ENCODE peak calls at places on chromosome 6, in ten cellular contexts. One of them, this sample, is unnamed.

GRCh38 chr6:19415605-19416326 is 421.4 kb upstream of the ID4 start:
- DNase-seq in renal cortical epithelial cell: peak
- DNase-seq in C1 segment of cervical spinal cord: no peak
- DNase-seq in NCI-H1092: no peak
- DNase-seq in Kasumi-1: no peak
- DNase-seq in mammary epithelial cell: peak
- DNase-seq in stimulated activated naive CD8-positive, alpha-beta T cell treated with anti-CD3 and anti-CD28 coated beads, Interleukin-15, Interleukin-2, amounts not matched to agents 100 U/mL and 50 U/mL, for 24 hours: no peak
- DNase-seq in cerebellar nuclear complex: no peak
- DNase-seq in stimulated activated CD4-positive, alpha-beta T cell treated with anti-CD3 and anti-CD28 coated beads, Interleukin-12 subunit alpha, Interleukin-12 subunit beta, amount 100 ng/mL, for 48 hours: no peak
- DNase-seq in HS-5: peak
- DNase-seq in this sample: no peak

GRCh38 chr6:10759884-10760329 is 12.3 kb downstream of the TMEM14B start:
- DNase-seq in renal cortical epithelial cell: peak
- DNase-seq in C1 segment of cervical spinal cord: no peak
- DNase-seq in NCI-H1092: no peak
- DNase-seq in Kasumi-1: no peak
- DNase-seq in mammary epithelial cell: peak
- DNase-seq in stimulated activated naive CD8-positive, alpha-beta T cell treated with anti-CD3 and anti-CD28 coated beads, Interleukin-15, Interleukin-2, amounts not matched to agents 100 U/mL and 50 U/mL, for 24 hours: no peak
- DNase-seq in cerebellar nuclear complex: no peak
- DNase-seq in stimulated activated CD4-positive, alpha-beta T cell treated with anti-CD3 and anti-CD28 coated beads, Interleukin-12 subunit alpha, Interleukin-12 subunit beta, amount 100 ng/mL, for 48 hours: no peak
- DNase-seq in HS-5: peak
- DNase-seq in this sample: peak

GRCh38 chr6:16849280-16850210 is 88.3 kb upstream of the ATXN1 start:
- DNase-seq in renal cortical epithelial cell: peak
- DNase-seq in C1 segment of cervical spinal cord: no peak
- DNase-seq in NCI-H1092: no peak
- DNase-seq in Kasumi-1: no peak
- DNase-seq in mammary epithelial cell: no peak
- DNase-seq in stimulated activated naive CD8-positive, alpha-beta T cell treated with anti-CD3 and anti-CD28 coated beads, Interleukin-15, Interleukin-2, amounts not matched to agents 100 U/mL and 50 U/mL, for 24 hours: no peak
- DNase-seq in cerebellar nuclear complex: no peak
- DNase-seq in stimulated activated CD4-positive, alpha-beta T cell treated with anti-CD3 and anti-CD28 coated beads, Interleukin-12 subunit alpha, Interleukin-12 subunit beta, amount 100 ng/mL, for 48 hours: no peak
- DNase-seq in HS-5: no peak
- DNase-seq in this sample: no peak

GRCh38 chr6:14061644-14062043 is 55.9 kb upstream of the CD83 start:
- DNase-seq in renal cortical epithelial cell: no peak
- DNase-seq in C1 segment of cervical spinal cord: no peak
- DNase-seq in NCI-H1092: no peak
- DNase-seq in Kasumi-1: no peak
- DNase-seq in mammary epithelial cell: no peak
- DNase-seq in stimulated activated naive CD8-positive, alpha-beta T cell treated with anti-CD3 and anti-CD28 coated beads, Interleukin-15, Interleukin-2, amounts not matched to agents 100 U/mL and 50 U/mL, for 24 hours: no peak
- DNase-seq in cerebellar nuclear complex: no peak
- DNase-seq in stimulated activated CD4-positive, alpha-beta T cell treated with anti-CD3 and anti-CD28 coated beads, Interleukin-12 subunit alpha, Interleukin-12 subunit beta, amount 100 ng/mL, for 48 hours: no peak
- DNase-seq in HS-5: no peak
- DNase-seq in this sample: no peak

GRCh38 chr6:15791401-15792137 is 128.7 kb upstream of the DTNBP1 start:
- DNase-seq in renal cortical epithelial cell: peak
- DNase-seq in C1 segment of cervical spinal cord: no peak
- DNase-seq in NCI-H1092: no peak
- DNase-seq in Kasumi-1: no peak
- DNase-seq in mammary epithelial cell: peak
- DNase-seq in stimulated activated naive CD8-positive, alpha-beta T cell treated with anti-CD3 and anti-CD28 coated beads, Interleukin-15, Interleukin-2, amounts not matched to agents 100 U/mL and 50 U/mL, for 24 hours: no peak
- DNase-seq in cerebellar nuclear complex: no peak
- DNase-seq in stimulated activated CD4-positive, alpha-beta T cell treated with anti-CD3 and anti-CD28 coated beads, Interleukin-12 subunit alpha, Interleukin-12 subunit beta, amount 100 ng/mL, for 48 hours: no peak
- DNase-seq in HS-5: no peak
- DNase-seq in this sample: no peak

GRCh38 chr6:106527979-106528378 is 101.3 kb downstream of the RTN4IP1 start:
- DNase-seq in renal cortical epithelial cell: peak
- DNase-seq in C1 segment of cervical spinal cord: no peak
- DNase-seq in NCI-H1092: no peak
- DNase-seq in Kasumi-1: no peak
- DNase-seq in mammary epithelial cell: peak
- DNase-seq in stimulated activated naive CD8-positive, alpha-beta T cell treated with anti-CD3 and anti-CD28 coated beads, Interleukin-15, Interleukin-2, amounts not matched to agents 100 U/mL and 50 U/mL, for 24 hours: no peak
- DNase-seq in cerebellar nuclear complex: no peak
- DNase-seq in stimulated activated CD4-positive, alpha-beta T cell treated with anti-CD3 and anti-CD28 coated beads, Interleukin-12 subunit alpha, Interleukin-12 subunit beta, amount 100 ng/mL, for 48 hours: no peak
- DNase-seq in HS-5: peak
- DNase-seq in this sample: no peak

GRCh38 chr6:35503534-35503933 is 6.7 kb upstream of the TEAD3 start:
- DNase-seq in renal cortical epithelial cell: no peak
- DNase-seq in C1 segment of cervical spinal cord: no peak
- DNase-seq in NCI-H1092: no peak
- DNase-seq in Kasumi-1: no peak
- DNase-seq in mammary epithelial cell: no peak
- DNase-seq in stimulated activated naive CD8-positive, alpha-beta T cell treated with anti-CD3 and anti-CD28 coated beads, Interleukin-15, Interleukin-2, amounts not matched to agents 100 U/mL and 50 U/mL, for 24 hours: no peak
- DNase-seq in cerebellar nuclear complex: no peak
- DNase-seq in stimulated activated CD4-positive, alpha-beta T cell treated with anti-CD3 and anti-CD28 coated beads, Interleukin-12 subunit alpha, Interleukin-12 subunit beta, amount 100 ng/mL, for 48 hours: no peak
- DNase-seq in HS-5: no peak
- DNase-seq in this sample: no peak

GRCh38 chr6:108878942-108879341 is 30.7 kb downstream of the ARMC2 start:
- DNase-seq in renal cortical epithelial cell: no peak
- DNase-seq in C1 segment of cervical spinal cord: no peak
- DNase-seq in NCI-H1092: no peak
- DNase-seq in Kasumi-1: no peak
- DNase-seq in mammary epithelial cell: no peak
- DNase-seq in stimulated activated naive CD8-positive, alpha-beta T cell treated with anti-CD3 and anti-CD28 coated beads, Interleukin-15, Interleukin-2, amounts not matched to agents 100 U/mL and 50 U/mL, for 24 hours: no peak
- DNase-seq in cerebellar nuclear complex: no peak
- DNase-seq in stimulated activated CD4-positive, alpha-beta T cell treated with anti-CD3 and anti-CD28 coated beads, Interleukin-12 subunit alpha, Interleukin-12 subunit beta, amount 100 ng/mL, for 48 hours: no peak
- DNase-seq in HS-5: no peak
- DNase-seq in this sample: no peak

GRCh38 chr6:19463250-19463649 is 373.9 kb upstream of the ID4 start:
- DNase-seq in renal cortical epithelial cell: no peak
- DNase-seq in C1 segment of cervical spinal cord: no peak
- DNase-seq in NCI-H1092: no peak
- DNase-seq in Kasumi-1: no peak
- DNase-seq in mammary epithelial cell: no peak
- DNase-seq in stimulated activated naive CD8-positive, alpha-beta T cell treated with anti-CD3 and anti-CD28 coated beads, Interleukin-15, Interleukin-2, amounts not matched to agents 100 U/mL and 50 U/mL, for 24 hours: no peak
- DNase-seq in cerebellar nuclear complex: no peak
- DNase-seq in stimulated activated CD4-positive, alpha-beta T cell treated with anti-CD3 and anti-CD28 coated beads, Interleukin-12 subunit alpha, Interleukin-12 subunit beta, amount 100 ng/mL, for 48 hours: no peak
- DNase-seq in HS-5: no peak
- DNase-seq in this sample: no peak

GRCh38 chr6:116876635-116877611 is at the start of gene RFX6:
- DNase-seq in renal cortical epithelial cell: no peak
- DNase-seq in C1 segment of cervical spinal cord: no peak
- DNase-seq in NCI-H1092: no peak
- DNase-seq in Kasumi-1: no peak
- DNase-seq in mammary epithelial cell: no peak
- DNase-seq in stimulated activated naive CD8-positive, alpha-beta T cell treated with anti-CD3 and anti-CD28 coated beads, Interleukin-15, Interleukin-2, amounts not matched to agents 100 U/mL and 50 U/mL, for 24 hours: peak
- DNase-seq in cerebellar nuclear complex: no peak
- DNase-seq in stimulated activated CD4-positive, alpha-beta T cell treated with anti-CD3 and anti-CD28 coated beads, Interleukin-12 subunit alpha, Interleukin-12 subunit beta, amount 100 ng/mL, for 48 hours: no peak
- DNase-seq in HS-5: no peak
- DNase-seq in this sample: no peak

GRCh38 chr6:110287462-110288341 is 70.4 kb downstream of the METTL24 start:
- DNase-seq in renal cortical epithelial cell: peak
- DNase-seq in C1 segment of cervical spinal cord: no peak
- DNase-seq in NCI-H1092: no peak
- DNase-seq in Kasumi-1: no peak
- DNase-seq in mammary epithelial cell: no peak
- DNase-seq in stimulated activated naive CD8-positive, alpha-beta T cell treated with anti-CD3 and anti-CD28 coated beads, Interleukin-15, Interleukin-2, amounts not matched to agents 100 U/mL and 50 U/mL, for 24 hours: no peak
- DNase-seq in cerebellar nuclear complex: no peak
- DNase-seq in stimulated activated CD4-positive, alpha-beta T cell treated with anti-CD3 and anti-CD28 coated beads, Interleukin-12 subunit alpha, Interleukin-12 subunit beta, amount 100 ng/mL, for 48 hours: no peak
- DNase-seq in HS-5: no peak
- DNase-seq in this sample: no peak

GRCh38 chr6:100593522-100593921 is 128.8 kb upstream of the SIM1 start:
- DNase-seq in renal cortical epithelial cell: no peak
- DNase-seq in C1 segment of cervical spinal cord: no peak
- DNase-seq in NCI-H1092: no peak
- DNase-seq in Kasumi-1: no peak
- DNase-seq in mammary epithelial cell: no peak
- DNase-seq in stimulated activated naive CD8-positive, alpha-beta T cell treated with anti-CD3 and anti-CD28 coated beads, Interleukin-15, Interleukin-2, amounts not matched to agents 100 U/mL and 50 U/mL, for 24 hours: no peak
- DNase-seq in cerebellar nuclear complex: no peak
- DNase-seq in stimulated activated CD4-positive, alpha-beta T cell treated with anti-CD3 and anti-CD28 coated beads, Interleukin-12 subunit alpha, Interleukin-12 subunit beta, amount 100 ng/mL, for 48 hours: no peak
- DNase-seq in HS-5: no peak
- DNase-seq in this sample: no peak

GRCh38 chr6:1757133-1757532 is 147.4 kb downstream of the FOXC1 start:
- DNase-seq in renal cortical epithelial cell: no peak
- DNase-seq in C1 segment of cervical spinal cord: no peak
- DNase-seq in NCI-H1092: no peak
- DNase-seq in Kasumi-1: no peak
- DNase-seq in mammary epithelial cell: peak
- DNase-seq in stimulated activated naive CD8-positive, alpha-beta T cell treated with anti-CD3 and anti-CD28 coated beads, Interleukin-15, Interleukin-2, amounts not matched to agents 100 U/mL and 50 U/mL, for 24 hours: no peak
- DNase-seq in cerebellar nuclear complex: no peak
- DNase-seq in stimulated activated CD4-positive, alpha-beta T cell treated with anti-CD3 and anti-CD28 coated beads, Interleukin-12 subunit alpha, Interleukin-12 subunit beta, amount 100 ng/mL, for 48 hours: no peak
- DNase-seq in HS-5: no peak
- DNase-seq in this sample: no peak

GRCh38 chr6:1396952-1397868 is 7.8 kb downstream of the FOXF2 start:
- DNase-seq in renal cortical epithelial cell: peak
- DNase-seq in C1 segment of cervical spinal cord: peak
- DNase-seq in NCI-H1092: no peak
- DNase-seq in Kasumi-1: peak
- DNase-seq in mammary epithelial cell: peak
- DNase-seq in stimulated activated naive CD8-positive, alpha-beta T cell treated with anti-CD3 and anti-CD28 coated beads, Interleukin-15, Interleukin-2, amounts not matched to agents 100 U/mL and 50 U/mL, for 24 hours: peak
- DNase-seq in cerebellar nuclear complex: no peak
- DNase-seq in stimulated activated CD4-positive, alpha-beta T cell treated with anti-CD3 and anti-CD28 coated beads, Interleukin-12 subunit alpha, Interleukin-12 subunit beta, amount 100 ng/mL, for 48 hours: peak
- DNase-seq in HS-5: peak
- DNase-seq in this sample: peak

This sample was measured in lower leg skin.